ENCODE peak calls at places on chromosomes 13 and 19, in four cellular contexts. One of them, this sample, is unnamed.

GRCh38 chr13:64675256-64675892 is 2554.8 kb downstream of the PCDH9 start:
- DNase-seq in NCI-H1092: no peak
- DNase-seq in activated naive CD4-positive, alpha-beta T cell treated with anti-CD3 and anti-CD28 coated beads, Interleukin-2, amount 10 ng/mL, durations not matched to agents 7 days and 5 days: no peak
- DNase-seq in left ventricle myocardium inferior: no peak
- DNase-seq in this sample: no peak

GRCh38 chr19:48768989-48769713 is 13.8 kb downstream of the FGF21 start:
- DNase-seq in NCI-H1092: no peak
- DNase-seq in activated naive CD4-positive, alpha-beta T cell treated with anti-CD3 and anti-CD28 coated beads, Interleukin-2, amount 10 ng/mL, durations not matched to agents 7 days and 5 days: no peak
- DNase-seq in left ventricle myocardium inferior: no peak
- DNase-seq in this sample: no peak

GRCh38 chr13:73849292-73849691 is 284.9 kb downstream of the KLF12 start:
- DNase-seq in activated naive CD4-positive, alpha-beta T cell treated with anti-CD3 and anti-CD28 coated beads, Interleukin-2, amount 10 ng/mL, durations not matched to agents 7 days and 5 days: peak
- DNase-seq in left ventricle myocardium inferior: no peak
- DNase-seq in NCI-H1092: no peak
- DNase-seq in this sample: no peak

GRCh38 chr19:40542197-40542859 is 34.3 kb upstream of the SHKBP1 start:
- DNase-seq in NCI-H1092: peak
- DNase-seq in activated naive CD4-positive, alpha-beta T cell treated with anti-CD3 and anti-CD28 coated beads, Interleukin-2, amount 10 ng/mL, durations not matched to agents 7 days and 5 days: no peak
- DNase-seq in left ventricle myocardium inferior: peak
- DNase-seq in this sample: peak

GRCh38 chr13:108915095-108915633 is 285.8 kb downstream of the MYO16 start:
- DNase-seq in activated naive CD4-positive, alpha-beta T cell treated with anti-CD3 and anti-CD28 coated beads, Interleukin-2, amount 10 ng/mL, durations not matched to agents 7 days and 5 days: no peak
- DNase-seq in left ventricle myocardium inferior: no peak
- DNase-seq in NCI-H1092: no peak
- DNase-seq in this sample: no peak

GRCh38 chr13:24865158-24865557 is 101.2 kb downstream of the RNF17 start:
- DNase-seq in activated naive CD4-positive, alpha-beta T cell treated with anti-CD3 and anti-CD28 coated beads, Interleukin-2, amount 10 ng/mL, durations not matched to agents 7 days and 5 days: no peak
- DNase-seq in left ventricle myocardium inferior: no peak
- DNase-seq in NCI-H1092: no peak
- DNase-seq in this sample: no peak

GRCh38 chr13:89701913-89702312 is 1645.6 kb upstream of the MIR17HG start:
- DNase-seq in NCI-H1092: no peak
- DNase-seq in activated naive CD4-positive, alpha-beta T cell treated with anti-CD3 and anti-CD28 coated beads, Interleukin-2, amount 10 ng/mL, durations not matched to agents 7 days and 5 days: no peak
- DNase-seq in left ventricle myocardium inferior: no peak
- DNase-seq in this sample: no peak

GRCh38 chr19:15260939-15261338 is 28.7 kb upstream of the EPHX3 start:
- DNase-seq in left ventricle myocardium inferior: no peak
- DNase-seq in NCI-H1092: no peak
- DNase-seq in activated naive CD4-positive, alpha-beta T cell treated with anti-CD3 and anti-CD28 coated beads, Interleukin-2, amount 10 ng/mL, durations not matched to agents 7 days and 5 days: no peak
- DNase-seq in this sample: no peak

GRCh38 chr19:46147791-46148288 is at the start of gene IGFL2:
- DNase-seq in activated naive CD4-positive, alpha-beta T cell treated with anti-CD3 and anti-CD28 coated beads, Interleukin-2, amount 10 ng/mL, durations not matched to agents 7 days and 5 days: no peak
- DNase-seq in NCI-H1092: no peak
- DNase-seq in left ventricle myocardium inferior: no peak
- DNase-seq in this sample: no peak

GRCh38 chr19:15072930-15073647 is 8.9 kb upstream of the OR1I1 start:
- DNase-seq in activated naive CD4-positive, alpha-beta T cell treated with anti-CD3 and anti-CD28 coated beads, Interleukin-2, amount 10 ng/mL, durations not matched to agents 7 days and 5 days: no peak
- DNase-seq in NCI-H1092: no peak
- DNase-seq in left ventricle myocardium inferior: no peak
- DNase-seq in this sample: no peak

GRCh38 chr13:50994651-50995050 is 85.1 kb downstream of the RNASEH2B start:
- DNase-seq in activated naive CD4-positive, alpha-beta T cell treated with anti-CD3 and anti-CD28 coated beads, Interleukin-2, amount 10 ng/mL, durations not matched to agents 7 days and 5 days: no peak
- DNase-seq in NCI-H1092: no peak
- DNase-seq in left ventricle myocardium inferior: no peak
- DNase-seq in this sample: no peak

GRCh38 chr13:99989376-99990044 is 7.9 kb downstream of the ZIC2 start:
- DNase-seq in NCI-H1092: no peak
- DNase-seq in left ventricle myocardium inferior: no peak
- DNase-seq in activated naive CD4-positive, alpha-beta T cell treated with anti-CD3 and anti-CD28 coated beads, Interleukin-2, amount 10 ng/mL, durations not matched to agents 7 days and 5 days: no peak
- DNase-seq in this sample: no peak

GRCh38 chr19:4732680-4733114 is 9.1 kb upstream of the DPP9 start:
- DNase-seq in left ventricle myocardium inferior: peak
- DNase-seq in NCI-H1092: peak
- DNase-seq in activated naive CD4-positive, alpha-beta T cell treated with anti-CD3 and anti-CD28 coated beads, Interleukin-2, amount 10 ng/mL, durations not matched to agents 7 days and 5 days: peak
- DNase-seq in this sample: no peak

GRCh38 chr19:41265376-41266153 is 1.4 kb downstream of the HNRNPUL1 start:
- DNase-seq in left ventricle myocardium inferior: no peak
- DNase-seq in NCI-H1092: no peak
- DNase-seq in activated naive CD4-positive, alpha-beta T cell treated with anti-CD3 and anti-CD28 coated beads, Interleukin-2, amount 10 ng/mL, durations not matched to agents 7 days and 5 days: no peak
- DNase-seq in this sample: no peak

GRCh38 chr19:4089400-4089908 is 22.8 kb upstream of the ZBTB7A start:
- DNase-seq in NCI-H1092: no peak
- DNase-seq in activated naive CD4-positive, alpha-beta T cell treated with anti-CD3 and anti-CD28 coated beads, Interleukin-2, amount 10 ng/mL, durations not matched to agents 7 days and 5 days: peak
- DNase-seq in left ventricle myocardium inferior: no peak
- DNase-seq in this sample: no peak

GRCh38 chr19:5687360-5688198 is 2.5 kb upstream of the RPL36 start:
- DNase-seq in left ventricle myocardium inferior: no peak
- DNase-seq in activated naive CD4-positive, alpha-beta T cell treated with anti-CD3 and anti-CD28 coated beads, Interleukin-2, amount 10 ng/mL, durations not matched to agents 7 days and 5 days: no peak
- DNase-seq in NCI-H1092: no peak
- DNase-seq in this sample: peak

This sample was measured in ovary.